ENCODE peak calls at places on chromosome 17, in nine cellular contexts. One of them, this sample, is unnamed. For H3K27me3, the result is how much of the 10 kb centered on the place peaks cover.

GRCh38 chr17:50274142-50274944 is at the start of gene TMEM92:
- DNase-seq in HL-60: no peak
- DNase-seq in neural progenitor cell: peak
- DNase-seq in fibroblast of lung: no peak
- DNase-seq in breast epithelium: no peak
- DNase-seq in gastrocnemius medialis: no peak
- DNase-seq in CD8-positive, alpha-beta T cell: no peak
- DNase-seq in IMR-90: no peak
- DNase-seq in ascending aorta: no peak
- DNase-seq in this sample: no peak

GRCh38 chr17:64564098-64564497 is 57.3 kb downstream of the CEP95 start:
- DNase-seq in breast epithelium: no peak
- DNase-seq in ascending aorta: no peak
- DNase-seq in IMR-90: no peak
- DNase-seq in gastrocnemius medialis: no peak
- DNase-seq in fibroblast of lung: no peak
- DNase-seq in CD8-positive, alpha-beta T cell: no peak
- DNase-seq in neural progenitor cell: no peak
- DNase-seq in HL-60: no peak
- DNase-seq in this sample: no peak

GRCh38 chr17:45334701-45335677 is 18.2 kb upstream of the MAP3K14 start:
- DNase-seq in breast epithelium: no peak
- DNase-seq in CD8-positive, alpha-beta T cell: no peak
- DNase-seq in gastrocnemius medialis: no peak
- DNase-seq in HL-60: no peak
- DNase-seq in IMR-90: no peak
- DNase-seq in ascending aorta: peak
- DNase-seq in neural progenitor cell: no peak
- DNase-seq in fibroblast of lung: no peak
- DNase-seq in this sample: no peak

GRCh38 chr17:34579017-34579946 is at the start of gene TMEM132E:
- DNase-seq in CD8-positive, alpha-beta T cell: no peak
- DNase-seq in HL-60: no peak
- DNase-seq in breast epithelium: peak
- DNase-seq in fibroblast of lung: peak
- DNase-seq in IMR-90: peak
- DNase-seq in gastrocnemius medialis: no peak
- DNase-seq in ascending aorta: no peak
- DNase-seq in neural progenitor cell: peak
- DNase-seq in this sample: no peak

GRCh38 chr17:29929006-29929543 is 953 bp downstream of the SSH2 start:
- DNase-seq in neural progenitor cell: peak
- DNase-seq in ascending aorta: no peak
- DNase-seq in IMR-90: no peak
- DNase-seq in breast epithelium: no peak
- DNase-seq in HL-60: no peak
- DNase-seq in gastrocnemius medialis: peak
- DNase-seq in fibroblast of lung: peak
- DNase-seq in CD8-positive, alpha-beta T cell: peak
- DNase-seq in this sample: no peak

GRCh38 chr17:31308372-31308905 is 5.4 kb downstream of the EVI2B start:
- DNase-seq in gastrocnemius medialis: no peak
- DNase-seq in ascending aorta: no peak
- DNase-seq in neural progenitor cell: no peak
- DNase-seq in CD8-positive, alpha-beta T cell: no peak
- DNase-seq in IMR-90: no peak
- DNase-seq in fibroblast of lung: no peak
- DNase-seq in HL-60: no peak
- DNase-seq in breast epithelium: no peak
- DNase-seq in this sample: no peak

GRCh38 chr17:17906418-17907215 is 65.6 kb downstream of the TOM1L2 start:
- DNase-seq in IMR-90: no peak
- DNase-seq in breast epithelium: no peak
- DNase-seq in ascending aorta: no peak
- DNase-seq in gastrocnemius medialis: no peak
- DNase-seq in fibroblast of lung: no peak
- DNase-seq in CD8-positive, alpha-beta T cell: no peak
- DNase-seq in HL-60: no peak
- DNase-seq in neural progenitor cell: no peak
- DNase-seq in this sample: no peak

GRCh38 chr17:78012428-78012827 is 53.9 kb downstream of the TNRC6C start:
- DNase-seq in ascending aorta: no peak
- DNase-seq in breast epithelium: no peak
- DNase-seq in neural progenitor cell: no peak
- DNase-seq in gastrocnemius medialis: no peak
- DNase-seq in HL-60: no peak
- DNase-seq in IMR-90: no peak
- DNase-seq in CD8-positive, alpha-beta T cell: no peak
- DNase-seq in fibroblast of lung: no peak
- DNase-seq in this sample: no peak

GRCh38 chr17:10879110-10879509 is 41.2 kb upstream of the PIRT start:
- DNase-seq in breast epithelium: no peak
- DNase-seq in IMR-90: no peak
- DNase-seq in fibroblast of lung: no peak
- DNase-seq in ascending aorta: no peak
- DNase-seq in CD8-positive, alpha-beta T cell: no peak
- DNase-seq in HL-60: peak
- DNase-seq in gastrocnemius medialis: no peak
- DNase-seq in neural progenitor cell: peak
- DNase-seq in this sample: no peak

GRCh38 chr17:40322417-40323315 is 13.7 kb downstream of the RARA start:
- DNase-seq in fibroblast of lung: peak
- DNase-seq in HL-60: peak
- DNase-seq in ascending aorta: peak
- DNase-seq in gastrocnemius medialis: peak
- DNase-seq in IMR-90: peak
- DNase-seq in neural progenitor cell: no peak
- DNase-seq in CD8-positive, alpha-beta T cell: peak
- DNase-seq in breast epithelium: peak
- DNase-seq in this sample: no peak

GRCh38 chr17:74758846-74759163 is 10.4 kb downstream of the NHERF1 start:
- DNase-seq in CD8-positive, alpha-beta T cell: peak
- DNase-seq in gastrocnemius medialis: no peak
- DNase-seq in neural progenitor cell: no peak
- DNase-seq in IMR-90: peak
- DNase-seq in ascending aorta: no peak
- DNase-seq in fibroblast of lung: no peak
- DNase-seq in breast epithelium: no peak
- DNase-seq in HL-60: peak
- DNase-seq in this sample: no peak

GRCh38 chr17:74760404-74761105 is 12.1 kb downstream of the NHERF1 start:
- DNase-seq in fibroblast of lung: no peak
- DNase-seq in HL-60: no peak
- DNase-seq in CD8-positive, alpha-beta T cell: peak
- DNase-seq in ascending aorta: no peak
- DNase-seq in breast epithelium: no peak
- DNase-seq in neural progenitor cell: peak
- DNase-seq in gastrocnemius medialis: no peak
- DNase-seq in IMR-90: no peak
- DNase-seq in this sample: no peak

GRCh38 chr17:74759941-74760340 is 11.5 kb downstream of the NHERF1 start:
- DNase-seq in gastrocnemius medialis: no peak
- DNase-seq in breast epithelium: peak
- DNase-seq in neural progenitor cell: peak
- DNase-seq in CD8-positive, alpha-beta T cell: peak
- DNase-seq in fibroblast of lung: no peak
- DNase-seq in IMR-90: no peak
- DNase-seq in ascending aorta: no peak
- DNase-seq in HL-60: no peak
- DNase-seq in this sample: no peak

GRCh38 chr17:74757931-74758845 is 9.8 kb downstream of the NHERF1 start:
- DNase-seq in gastrocnemius medialis: no peak
- DNase-seq in ascending aorta: no peak
- DNase-seq in CD8-positive, alpha-beta T cell: peak
- DNase-seq in neural progenitor cell: no peak
- DNase-seq in IMR-90: no peak
- DNase-seq in HL-60: no peak
- DNase-seq in breast epithelium: no peak
- DNase-seq in fibroblast of lung: no peak
- DNase-seq in this sample: no peak

DNA sequence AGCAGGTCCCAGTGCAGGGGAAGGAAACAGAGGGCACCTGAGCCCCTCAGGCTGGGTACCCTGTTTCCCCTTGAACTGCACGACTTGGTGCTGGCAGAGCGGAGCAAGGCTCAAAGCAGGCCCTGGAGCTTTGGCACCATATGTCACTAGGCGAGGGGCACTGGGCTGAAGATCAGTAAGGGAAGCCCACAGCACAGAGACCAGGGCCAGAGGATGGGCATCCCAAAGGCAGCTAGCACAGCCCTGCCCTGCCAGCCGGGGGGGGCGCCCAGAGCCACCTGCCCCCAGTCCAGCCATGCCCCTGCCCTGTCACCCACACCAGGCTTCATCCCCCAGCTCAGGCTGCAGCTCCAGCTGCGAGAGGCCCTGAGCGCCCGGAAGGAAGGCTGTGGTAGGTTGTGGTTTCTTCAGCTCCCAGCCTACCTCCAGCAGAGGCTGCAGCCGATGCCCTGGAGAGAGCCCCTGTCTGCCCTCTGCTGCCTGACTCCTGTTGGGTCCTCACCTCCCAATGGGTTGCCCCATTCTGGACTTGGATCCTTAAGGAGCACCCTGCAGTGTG is 10.9 kb downstream of the NHERF1 start:
- DNase-seq in HL-60: no peak
- DNase-seq in breast epithelium: no peak
- DNase-seq in ascending aorta: no peak
- DNase-seq in gastrocnemius medialis: no peak
- DNase-seq in neural progenitor cell: no peak
- DNase-seq in IMR-90: no peak
- DNase-seq in fibroblast of lung: no peak
- DNase-seq in CD8-positive, alpha-beta T cell: peak
- DNase-seq in this sample: no peak
- TF ChIP-seq CTCF in HL-60: peak
- TF ChIP-seq CTCF in breast epithelium: no peak
- TF ChIP-seq CTCF in ascending aorta: no peak
- TF ChIP-seq CTCF in gastrocnemius medialis: no peak
- TF ChIP-seq CTCF in neural progenitor cell: no peak
- TF ChIP-seq CTCF in IMR-90: no peak
- TF ChIP-seq CTCF in fibroblast of lung: no peak
- TF ChIP-seq CTCF in CD8-positive, alpha-beta T cell: no peak
- TF ChIP-seq CTCF in this sample: no peak

DNA sequence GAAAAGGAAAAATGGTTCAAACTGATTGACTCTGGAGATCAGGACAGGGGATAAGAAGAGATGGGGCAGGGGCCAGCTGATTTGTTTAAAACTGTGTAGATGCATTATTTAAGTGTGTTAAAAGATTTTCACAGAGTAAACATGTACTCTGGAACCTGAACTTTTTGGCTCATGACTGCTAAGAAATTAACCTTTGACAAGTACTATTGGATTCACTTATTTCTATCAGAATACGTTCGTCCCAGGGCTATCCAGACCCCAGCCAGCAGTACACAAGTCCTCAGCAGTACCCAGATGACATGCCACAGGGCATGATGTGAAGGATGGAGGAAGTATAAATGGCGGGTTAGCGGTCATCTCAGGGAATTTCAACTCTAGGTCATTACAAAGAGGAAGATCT is 253.8 kb downstream of the STX8 start:
- DNase-seq in gastrocnemius medialis: no peak
- DNase-seq in breast epithelium: no peak
- DNase-seq in HL-60: no peak
- DNase-seq in neural progenitor cell: no peak
- DNase-seq in CD8-positive, alpha-beta T cell: no peak
- DNase-seq in fibroblast of lung: no peak
- DNase-seq in ascending aorta: no peak
- DNase-seq in IMR-90: no peak
- DNase-seq in this sample: no peak
- H3K27me3 ChIP-seq in gastrocnemius medialis: under half
- H3K27me3 ChIP-seq in breast epithelium: under half
- H3K27me3 ChIP-seq in HL-60: under half
- H3K27me3 ChIP-seq in neural progenitor cell: under half
- H3K27me3 ChIP-seq in CD8-positive, alpha-beta T cell: under half
- H3K27me3 ChIP-seq in fibroblast of lung: under half
- H3K27me3 ChIP-seq in ascending aorta: under half
- H3K27me3 ChIP-seq in IMR-90: under half
- H3K27me3 ChIP-seq in this sample: under half

GRCh38 chr17:7292729-7293128 is 1.7 kb downstream of the YBX2 start:
- DNase-seq in breast epithelium: no peak
- DNase-seq in fibroblast of lung: no peak
- DNase-seq in CD8-positive, alpha-beta T cell: no peak
- DNase-seq in HL-60: no peak
- DNase-seq in gastrocnemius medialis: peak
- DNase-seq in IMR-90: no peak
- DNase-seq in neural progenitor cell: no peak
- DNase-seq in ascending aorta: no peak
- DNase-seq in this sample: no peak

GRCh38 chr17:7292194-7292593 is 2.2 kb downstream of the YBX2 start:
- DNase-seq in IMR-90: no peak
- DNase-seq in fibroblast of lung: no peak
- DNase-seq in gastrocnemius medialis: peak
- DNase-seq in ascending aorta: no peak
- DNase-seq in HL-60: no peak
- DNase-seq in CD8-positive, alpha-beta T cell: no peak
- DNase-seq in neural progenitor cell: no peak
- DNase-seq in breast epithelium: no peak
- DNase-seq in this sample: no peak

GRCh38 chr17:7289256-7290032 is 5.0 kb downstream of the YBX2 start:
- DNase-seq in ascending aorta: no peak
- DNase-seq in breast epithelium: no peak
- DNase-seq in CD8-positive, alpha-beta T cell: no peak
- DNase-seq in HL-60: no peak
- DNase-seq in fibroblast of lung: no peak
- DNase-seq in gastrocnemius medialis: peak
- DNase-seq in neural progenitor cell: no peak
- DNase-seq in IMR-90: no peak
- DNase-seq in this sample: no peak

GRCh38 chr17:7290166-7290565 is 4.3 kb downstream of the YBX2 start:
- DNase-seq in gastrocnemius medialis: no peak
- DNase-seq in neural progenitor cell: no peak
- DNase-seq in CD8-positive, alpha-beta T cell: no peak
- DNase-seq in IMR-90: no peak
- DNase-seq in HL-60: no peak
- DNase-seq in ascending aorta: no peak
- DNase-seq in breast epithelium: no peak
- DNase-seq in fibroblast of lung: no peak
- DNase-seq in this sample: no peak

DNA sequence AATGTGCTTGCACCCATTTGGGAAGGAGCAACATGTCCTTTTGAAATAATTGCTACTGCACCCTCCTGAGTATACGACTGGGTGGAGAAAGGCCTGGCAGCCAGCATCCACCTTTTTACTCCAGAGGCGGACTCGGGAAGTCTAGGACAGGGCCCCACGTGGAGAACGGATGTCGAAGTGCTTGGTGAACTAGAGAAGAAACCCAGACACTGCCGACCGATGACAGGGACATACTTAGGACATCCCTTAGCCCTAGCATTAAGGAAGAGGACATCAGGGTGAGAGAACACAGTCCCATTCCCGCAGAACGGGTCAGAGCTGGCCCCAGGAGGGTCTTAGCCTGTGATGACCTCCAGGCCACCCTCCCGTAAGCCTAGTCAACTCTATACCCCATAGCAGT is 3.8 kb downstream of the YBX2 start:
- DNase-seq in fibroblast of lung: no peak
- DNase-seq in ascending aorta: no peak
- DNase-seq in neural progenitor cell: no peak
- DNase-seq in breast epithelium: no peak
- DNase-seq in CD8-positive, alpha-beta T cell: no peak
- DNase-seq in HL-60: no peak
- DNase-seq in IMR-90: no peak
- DNase-seq in gastrocnemius medialis: peak
- DNase-seq in this sample: no peak
- H3K4me3 ChIP-seq in fibroblast of lung: no peak
- H3K4me3 ChIP-seq in ascending aorta: no peak
- H3K4me3 ChIP-seq in neural progenitor cell: no peak
- H3K4me3 ChIP-seq in breast epithelium: no peak
- H3K4me3 ChIP-seq in CD8-positive, alpha-beta T cell: no peak
- H3K4me3 ChIP-seq in HL-60: no peak
- H3K4me3 ChIP-seq in IMR-90: no peak
- H3K4me3 ChIP-seq in gastrocnemius medialis: no peak
- H3K4me3 ChIP-seq in this sample: no peak

GRCh38 chr17:81037783-81038733 is 3.1 kb downstream of the BAIAP2 start:
- DNase-seq in HL-60: no peak
- DNase-seq in breast epithelium: no peak
- DNase-seq in neural progenitor cell: no peak
- DNase-seq in IMR-90: no peak
- DNase-seq in gastrocnemius medialis: no peak
- DNase-seq in fibroblast of lung: no peak
- DNase-seq in CD8-positive, alpha-beta T cell: no peak
- DNase-seq in ascending aorta: no peak
- DNase-seq in this sample: no peak
- TF ChIP-seq CTCF in HL-60: no peak
- TF ChIP-seq CTCF in breast epithelium: no peak
- TF ChIP-seq CTCF in neural progenitor cell: no peak
- TF ChIP-seq CTCF in IMR-90: no peak
- TF ChIP-seq CTCF in gastrocnemius medialis: no peak
- TF ChIP-seq CTCF in fibroblast of lung: no peak
- TF ChIP-seq CTCF in CD8-positive, alpha-beta T cell: no peak
- TF ChIP-seq CTCF in ascending aorta: no peak
- TF ChIP-seq CTCF in this sample: no peak